ENCODE peak calls at places on chromosome 4, in nine cellular contexts. T, C, Y, Q, A, W, D, O and B are unnamed samples.

GRCh38 chr4:24382381-24382780 is 202.0 kb downstream of the DHX15 start:
- DNase-seq in Q (no peak), O (no peak), T (peak; percentile 1), A (no peak), C (peak; percentile 5), W (no peak), D (peak; percentile 90), Y (no peak), B (no peak)

GRCh38 chr4:14607001-14607400 is 395.3 kb upstream of the CPEB2 start:
- DNase-seq in Y (no peak), T (peak; percentile 9), A (no peak), W (no peak), O (no peak), C (no peak), Q (no peak), D (no peak), B (no peak)

GRCh38 chr4:101993002-101993840 is 202.7 kb downstream of the BANK1 start:
- DNase-seq in T (no peak), Y (no peak), W (no peak), A (no peak), C (peak; percentile 41), D (no peak), Q (no peak), O (no peak), B (peak; percentile 52)

GRCh38 chr4:161829631-161830030 is 334.2 kb downstream of the FSTL5 start:
- DNase-seq in Q (no peak), Y (no peak), A (peak; percentile 16), T (no peak), W (no peak), O (no peak), C (no peak), D (no peak), B (no peak)

GRCh38 chr4:168275836-168276235 is 42.7 kb downstream of the DDX60 start:
- DNase-seq in W (no peak), D (no peak), O (no peak), Q (no peak), A (no peak), Y (no peak), C (no peak), T (no peak), B (no peak)

GRCh38 chr4:74640111-74640903 is 154.0 kb downstream of the BTC start:
- DNase-seq in A (no peak), Q (no peak), O (no peak), D (peak; percentile 46), T (peak; percentile 28), C (peak; percentile 81), W (no peak), Y (no peak), B (no peak)

GRCh38 chr4:136637071-136637777 is 895.1 kb downstream of the PCDH18 start:
- DNase-seq in O (no peak), T (peak; percentile 3), W (no peak), Q (no peak), C (peak; percentile 13), Y (peak; percentile 3), A (no peak), D (no peak), B (peak; percentile 55)

GRCh38 chr4:24473309-24473721 is 111.0 kb downstream of the DHX15 start:
- DNase-seq in Y (peak; percentile 79), O (no peak), W (no peak), Q (peak; percentile 25), D (peak; percentile 57), T (peak; percentile 45), A (peak; percentile 16), C (peak; percentile 39), B (peak; percentile 57)

GRCh38 chr4:144547678-144548298 is 98.2 kb upstream of the HHIP start:
- DNase-seq in C (no peak), Y (no peak), T (no peak), O (no peak), W (no peak), Q (no peak), A (no peak), D (no peak), B (no peak)

GRCh38 chr4:47217884-47218283 is 186.5 kb downstream of the GABRB1 start:
- DNase-seq in T (no peak), W (no peak), C (no peak), O (no peak), Q (no peak), A (no peak), D (no peak), Y (no peak), B (no peak)

GRCh38 chr4:10173754-10174749 is 57.5 kb upstream of the WDR1 start:
- DNase-seq in A (peak; percentile 64), C (peak; percentile 79), T (no peak), Y (no peak), D (no peak), O (no peak), W (peak; percentile 14), Q (no peak), B (no peak)

GRCh38 chr4:138445098-138445497 is 202.9 kb upstream of the SLC7A11 start:
- DNase-seq in Q (no peak), A (no peak), T (peak; percentile 66), O (peak; percentile 66), C (no peak), Y (no peak), W (no peak), D (no peak), B (no peak)

GRCh38 chr4:36640876-36641275 is 359.5 kb downstream of the DTHD1 start:
- DNase-seq in C (no peak), Y (no peak), D (no peak), T (no peak), O (no peak), W (no peak), A (no peak), Q (no peak), B (no peak)

GRCh38 chr4:186840222-186840701 is 116.6 kb upstream of the FAT1 start:
- DNase-seq in O (no peak), A (no peak), W (no peak), D (no peak), Q (peak; percentile 36), C (no peak), Y (no peak), T (peak; percentile 56), B (no peak)

GRCh38 chr4:499563-499962 is 553 bp downstream of the PIGG start:
- DNase-seq in O (no peak), Q (no peak), Y (no peak), A (no peak), T (no peak), D (no peak), W (no peak), C (no peak), B (no peak)

GRCh38 chr4:158250321-158250720 is 40.0 kb downstream of the TMEM144 start:
- DNase-seq in D (no peak), C (no peak), A (no peak), T (no peak), W (no peak), O (no peak), Q (no peak), Y (no peak), B (no peak)

GRCh38 chr4:7970031-7970946 is 30.6 kb upstream of the AFAP1 start:
- DNase-seq in O (no peak), C (peak; percentile 87), A (no peak), D (peak; percentile 31), Y (no peak), T (peak; percentile 69), Q (peak; percentile 82), W (no peak), B (no peak)

GRCh38 chr4:74038161-74039064 is at the start of gene CXCL3:
- DNase-seq in A (peak; percentile 9), W (peak; percentile 61), D (peak; percentile 84), C (peak; percentile 78), T (peak; percentile 76), O (no peak), Q (peak; percentile 95), Y (peak; percentile 62), B (no peak)

GRCh38 chr4:84855774-84856173 is 110.7 kb downstream of the WDFY3 start:
- DNase-seq in C (no peak), O (no peak), D (no peak), A (no peak), W (no peak), Y (peak; percentile 8), Q (no peak), T (no peak), B (no peak)

GRCh38 chr4:99383833-99384392 is 31.4 kb upstream of the ADH1C start:
- DNase-seq in T (peak; percentile 58), D (no peak), W (no peak), A (no peak), Y (no peak), O (peak; percentile 98), Q (no peak), C (peak; percentile 95), B (no peak)

GRCh38 chr4:53476232-53477037 is 99.0 kb downstream of the FIP1L1 start:
- DNase-seq in A (no peak), D (peak; percentile 91), W (no peak), Q (no peak), O (peak; percentile 99), Y (peak; percentile 17), C (peak; percentile 86), T (peak; percentile 96), B (no peak)